ENCODE peak calls at places on chromosomes 13 and 19, in eight cellular contexts. One of them, this sample, is unnamed.

GRCh38 chr13:79423801-79424642 is 18.0 kb upstream of the RBM26 start:
- DNase-seq in stomach: no peak
- DNase-seq in keratinocyte: no peak
- DNase-seq in neural crest cell: no peak
- DNase-seq in tibial nerve: no peak
- DNase-seq in lower leg skin: no peak
- DNase-seq in CD8-positive, alpha-beta T cell: no peak
- DNase-seq in ovary: no peak
- DNase-seq in this sample: no peak

GRCh38 chr19:22052644-22053013 is 345 bp downstream of the ZNF257 start:
- DNase-seq in neural crest cell: no peak
- DNase-seq in stomach: no peak
- DNase-seq in keratinocyte: no peak
- DNase-seq in ovary: no peak
- DNase-seq in CD8-positive, alpha-beta T cell: no peak
- DNase-seq in lower leg skin: no peak
- DNase-seq in tibial nerve: no peak
- DNase-seq in this sample: no peak

GRCh38 chr13:45749026-45749759 is 47.1 kb downstream of the CBY2 start:
- DNase-seq in CD8-positive, alpha-beta T cell: no peak
- DNase-seq in tibial nerve: no peak
- DNase-seq in keratinocyte: no peak
- DNase-seq in stomach: no peak
- DNase-seq in ovary: no peak
- DNase-seq in lower leg skin: no peak
- DNase-seq in neural crest cell: no peak
- DNase-seq in this sample: no peak

GRCh38 chr13:59236309-59236939 is 927.3 kb downstream of the DIAPH3 start:
- DNase-seq in ovary: no peak
- DNase-seq in CD8-positive, alpha-beta T cell: no peak
- DNase-seq in lower leg skin: no peak
- DNase-seq in tibial nerve: no peak
- DNase-seq in keratinocyte: no peak
- DNase-seq in stomach: no peak
- DNase-seq in neural crest cell: no peak
- DNase-seq in this sample: no peak

GRCh38 chr13:100881291-100881864 is 206.8 kb upstream of the TMTC4 start:
- DNase-seq in lower leg skin: no peak
- DNase-seq in tibial nerve: no peak
- DNase-seq in neural crest cell: no peak
- DNase-seq in keratinocyte: no peak
- DNase-seq in ovary: no peak
- DNase-seq in CD8-positive, alpha-beta T cell: no peak
- DNase-seq in stomach: no peak
- DNase-seq in this sample: no peak

GRCh38 chr13:31037351-31037750 is 104.9 kb downstream of the TEX26 start:
- DNase-seq in CD8-positive, alpha-beta T cell: no peak
- DNase-seq in ovary: no peak
- DNase-seq in stomach: no peak
- DNase-seq in neural crest cell: no peak
- DNase-seq in lower leg skin: no peak
- DNase-seq in tibial nerve: no peak
- DNase-seq in keratinocyte: no peak
- DNase-seq in this sample: no peak

GRCh38 chr19:13847033-13847899 is 29.7 kb upstream of the NANOS3 start:
- DNase-seq in lower leg skin: peak
- DNase-seq in keratinocyte: no peak
- DNase-seq in stomach: peak
- DNase-seq in tibial nerve: peak
- DNase-seq in neural crest cell: peak
- DNase-seq in CD8-positive, alpha-beta T cell: peak
- DNase-seq in ovary: peak
- DNase-seq in this sample: peak

GRCh38 chr13:93398167-93398566 is 171.6 kb downstream of the GPC6 start:
- DNase-seq in ovary: no peak
- DNase-seq in tibial nerve: no peak
- DNase-seq in neural crest cell: no peak
- DNase-seq in lower leg skin: no peak
- DNase-seq in CD8-positive, alpha-beta T cell: no peak
- DNase-seq in stomach: no peak
- DNase-seq in keratinocyte: no peak
- DNase-seq in this sample: no peak

GRCh38 chr13:102978168-102978567 is 88.0 kb downstream of the SLC10A2 start:
- DNase-seq in stomach: no peak
- DNase-seq in keratinocyte: no peak
- DNase-seq in ovary: no peak
- DNase-seq in CD8-positive, alpha-beta T cell: no peak
- DNase-seq in neural crest cell: no peak
- DNase-seq in lower leg skin: no peak
- DNase-seq in tibial nerve: no peak
- DNase-seq in this sample: no peak

GRCh38 chr19:44539236-44539819 is 9.9 kb upstream of the CEACAM20 start:
- DNase-seq in CD8-positive, alpha-beta T cell: no peak
- DNase-seq in stomach: no peak
- DNase-seq in tibial nerve: no peak
- DNase-seq in lower leg skin: no peak
- DNase-seq in neural crest cell: no peak
- DNase-seq in ovary: no peak
- DNase-seq in keratinocyte: peak
- DNase-seq in this sample: no peak

GRCh38 chr19:5654931-5655330 is 25.4 kb downstream of the MICOS13 start:
- DNase-seq in ovary: no peak
- DNase-seq in keratinocyte: no peak
- DNase-seq in lower leg skin: no peak
- DNase-seq in neural crest cell: no peak
- DNase-seq in CD8-positive, alpha-beta T cell: no peak
- DNase-seq in tibial nerve: no peak
- DNase-seq in stomach: no peak
- DNase-seq in this sample: no peak

GRCh38 chr13:100361504-100361903 is 227.1 kb downstream of the GGACT start:
- DNase-seq in lower leg skin: no peak
- DNase-seq in ovary: no peak
- DNase-seq in tibial nerve: no peak
- DNase-seq in stomach: no peak
- DNase-seq in CD8-positive, alpha-beta T cell: no peak
- DNase-seq in keratinocyte: no peak
- DNase-seq in neural crest cell: no peak
- DNase-seq in this sample: no peak

GRCh38 chr13:35500071-35500595 is 23.6 kb upstream of the MAB21L1 start:
- DNase-seq in ovary: no peak
- DNase-seq in neural crest cell: no peak
- DNase-seq in stomach: no peak
- DNase-seq in CD8-positive, alpha-beta T cell: no peak
- DNase-seq in lower leg skin: no peak
- DNase-seq in keratinocyte: no peak
- DNase-seq in tibial nerve: no peak
- DNase-seq in this sample: no peak

GRCh38 chr19:33804021-33804799 is 7.5 kb downstream of the KCTD15 start:
- DNase-seq in lower leg skin: no peak
- DNase-seq in neural crest cell: no peak
- DNase-seq in keratinocyte: peak
- DNase-seq in CD8-positive, alpha-beta T cell: no peak
- DNase-seq in ovary: peak
- DNase-seq in tibial nerve: peak
- DNase-seq in stomach: peak
- DNase-seq in this sample: no peak

GRCh38 chr19:10533656-10534386 is 9.9 kb upstream of the ATG4D start:
- DNase-seq in CD8-positive, alpha-beta T cell: no peak
- DNase-seq in stomach: no peak
- DNase-seq in keratinocyte: no peak
- DNase-seq in neural crest cell: no peak
- DNase-seq in lower leg skin: no peak
- DNase-seq in tibial nerve: no peak
- DNase-seq in ovary: no peak
- DNase-seq in this sample: no peak

GRCh38 chr13:27920677-27921420 is 1.0 kb downstream of the PDX1 start:
- DNase-seq in ovary: no peak
- DNase-seq in stomach: no peak
- DNase-seq in tibial nerve: no peak
- DNase-seq in keratinocyte: no peak
- DNase-seq in CD8-positive, alpha-beta T cell: no peak
- DNase-seq in neural crest cell: no peak
- DNase-seq in lower leg skin: no peak
- DNase-seq in this sample: peak

GRCh38 chr13:40777166-40777956 is 6.4 kb upstream of the MRPS31 start:
- DNase-seq in CD8-positive, alpha-beta T cell: no peak
- DNase-seq in ovary: no peak
- DNase-seq in tibial nerve: peak
- DNase-seq in stomach: no peak
- DNase-seq in keratinocyte: no peak
- DNase-seq in lower leg skin: no peak
- DNase-seq in neural crest cell: peak
- DNase-seq in this sample: peak

GRCh38 chr19:35509861-35510625 is 3.4 kb downstream of the DMKN start:
- DNase-seq in stomach: peak
- DNase-seq in neural crest cell: peak
- DNase-seq in keratinocyte: peak
- DNase-seq in tibial nerve: peak
- DNase-seq in ovary: peak
- DNase-seq in lower leg skin: peak
- DNase-seq in CD8-positive, alpha-beta T cell: peak
- DNase-seq in this sample: peak

GRCh38 chr19:8334458-8335342 is 8.4 kb downstream of the KANK3 start:
- DNase-seq in tibial nerve: no peak
- DNase-seq in stomach: peak
- DNase-seq in keratinocyte: no peak
- DNase-seq in CD8-positive, alpha-beta T cell: no peak
- DNase-seq in ovary: peak
- DNase-seq in neural crest cell: peak
- DNase-seq in lower leg skin: no peak
- DNase-seq in this sample: peak

GRCh38 chr13:106919638-106920037 is 351.7 kb upstream of the ARGLU1 start:
- DNase-seq in neural crest cell: peak
- DNase-seq in CD8-positive, alpha-beta T cell: no peak
- DNase-seq in tibial nerve: no peak
- DNase-seq in lower leg skin: no peak
- DNase-seq in ovary: peak
- DNase-seq in keratinocyte: no peak
- DNase-seq in stomach: no peak
- DNase-seq in this sample: peak

GRCh38 chr19:55156202-55157063 is 1.1 kb downstream of the TNNI3 start:
- DNase-seq in lower leg skin: peak
- DNase-seq in CD8-positive, alpha-beta T cell: no peak
- DNase-seq in ovary: no peak
- DNase-seq in neural crest cell: peak
- DNase-seq in stomach: peak
- DNase-seq in tibial nerve: no peak
- DNase-seq in keratinocyte: no peak
- DNase-seq in this sample: peak

DNA sequence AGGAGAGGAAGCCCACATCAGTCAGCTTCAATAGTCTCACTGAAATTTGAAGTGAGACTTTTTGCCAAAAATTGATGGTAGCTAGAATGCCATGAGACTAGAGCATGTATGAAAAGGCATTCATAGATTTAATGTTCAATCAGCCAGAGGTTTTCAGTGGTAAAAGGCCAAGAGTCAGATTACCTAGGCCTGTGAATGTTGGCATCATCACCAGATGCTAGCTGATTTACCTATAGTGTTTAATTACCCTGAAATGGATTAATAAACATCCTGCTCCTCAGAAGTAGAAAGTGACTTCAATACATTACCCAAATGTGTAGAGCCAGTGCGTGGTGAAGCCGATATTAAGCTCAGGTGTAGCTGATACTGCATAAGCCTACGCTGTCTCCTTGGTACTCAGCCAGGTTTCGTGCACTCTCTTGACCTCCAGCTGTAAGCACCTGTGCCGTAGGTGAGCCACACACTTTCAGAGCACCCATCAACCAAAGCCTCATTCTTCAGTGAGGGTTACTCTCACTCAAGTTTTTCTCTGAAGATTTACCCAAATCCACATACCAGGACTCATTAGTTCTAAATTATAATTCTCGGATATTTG is 1140.3 kb upstream of the SLC10A2 start:
- DNase-seq in ovary: no peak
- DNase-seq in neural crest cell: no peak
- DNase-seq in CD8-positive, alpha-beta T cell: no peak
- DNase-seq in lower leg skin: no peak
- DNase-seq in keratinocyte: no peak
- DNase-seq in stomach: no peak
- DNase-seq in tibial nerve: no peak
- DNase-seq in this sample: no peak
- TF ChIP-seq CTCF in ovary: no peak
- TF ChIP-seq CTCF in neural crest cell: no peak
- TF ChIP-seq CTCF in CD8-positive, alpha-beta T cell: no peak
- TF ChIP-seq CTCF in lower leg skin: no peak
- TF ChIP-seq CTCF in keratinocyte: no peak
- TF ChIP-seq CTCF in stomach: no peak
- TF ChIP-seq CTCF in tibial nerve: no peak
- TF ChIP-seq CTCF in this sample: no peak

GRCh38 chr19:970695-971094 is 13.4 kb upstream of the WDR18 start:
- DNase-seq in tibial nerve: no peak
- DNase-seq in keratinocyte: no peak
- DNase-seq in lower leg skin: no peak
- DNase-seq in stomach: no peak
- DNase-seq in neural crest cell: no peak
- DNase-seq in CD8-positive, alpha-beta T cell: no peak
- DNase-seq in ovary: no peak
- DNase-seq in this sample: no peak
- TF ChIP-seq CTCF in tibial nerve: peak
- TF ChIP-seq CTCF in keratinocyte: peak
- TF ChIP-seq CTCF in lower leg skin: no peak
- TF ChIP-seq CTCF in stomach: peak
- TF ChIP-seq CTCF in neural crest cell: peak
- TF ChIP-seq CTCF in CD8-positive, alpha-beta T cell: peak
- TF ChIP-seq CTCF in ovary: no peak
- TF ChIP-seq CTCF in this sample: peak

GRCh38 chr19:19732579-19733501 is at the start of gene ZNF14:
- DNase-seq in lower leg skin: peak
- DNase-seq in neural crest cell: peak
- DNase-seq in ovary: peak
- DNase-seq in tibial nerve: peak
- DNase-seq in keratinocyte: peak
- DNase-seq in stomach: peak
- DNase-seq in CD8-positive, alpha-beta T cell: peak
- DNase-seq in this sample: peak
- TF ChIP-seq CTCF in lower leg skin: no peak
- TF ChIP-seq CTCF in neural crest cell: peak
- TF ChIP-seq CTCF in ovary: no peak
- TF ChIP-seq CTCF in tibial nerve: no peak
- TF ChIP-seq CTCF in keratinocyte: peak
- TF ChIP-seq CTCF in stomach: no peak
- TF ChIP-seq CTCF in CD8-positive, alpha-beta T cell: no peak
- TF ChIP-seq CTCF in this sample: no peak

DNA sequence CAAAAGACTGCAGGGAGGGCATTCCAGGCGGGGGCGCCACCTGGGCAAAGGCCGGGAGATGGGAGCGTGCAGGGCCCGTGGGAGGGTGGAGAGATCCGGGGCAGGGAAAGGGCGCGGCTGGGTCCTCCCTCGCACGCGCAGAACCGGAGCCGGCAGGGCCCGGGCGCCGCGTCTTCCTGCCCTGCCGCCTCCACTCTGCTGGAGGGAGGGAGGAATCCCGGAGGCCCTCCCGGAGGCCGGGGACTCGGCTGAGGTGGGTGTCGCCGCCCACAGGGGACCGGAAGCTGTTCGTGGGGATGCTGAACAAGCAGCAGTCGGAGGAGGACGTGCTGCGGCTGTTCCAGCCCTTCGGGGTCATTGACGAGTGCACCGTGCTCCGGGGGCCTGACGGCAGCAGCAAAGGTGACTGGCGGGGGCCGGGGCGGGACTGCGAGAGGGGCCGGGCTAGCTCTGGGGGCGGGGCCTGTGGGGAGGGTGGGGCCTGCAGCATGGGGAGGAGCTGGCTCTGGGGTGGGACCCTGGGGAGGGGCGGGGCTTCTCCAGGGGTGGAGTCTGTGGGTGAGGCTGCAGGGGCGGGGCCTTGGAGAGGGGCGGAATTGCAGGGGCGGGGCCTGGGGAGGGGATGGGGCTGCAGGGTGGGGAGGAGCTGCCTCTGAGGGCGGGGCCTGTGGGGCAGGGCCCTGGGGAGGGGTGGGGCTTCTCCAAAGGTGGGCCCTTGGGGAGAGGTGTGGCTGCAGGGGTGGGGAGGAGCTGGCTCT is 51.3 kb downstream of the CELF5 start:
- DNase-seq in stomach: peak
- DNase-seq in CD8-positive, alpha-beta T cell: peak
- DNase-seq in lower leg skin: peak
- DNase-seq in tibial nerve: peak
- DNase-seq in keratinocyte: peak
- DNase-seq in neural crest cell: peak
- DNase-seq in ovary: peak
- DNase-seq in this sample: peak
- TF ChIP-seq CTCF in stomach: no peak
- TF ChIP-seq CTCF in CD8-positive, alpha-beta T cell: peak
- TF ChIP-seq CTCF in lower leg skin: no peak
- TF ChIP-seq CTCF in tibial nerve: no peak
- TF ChIP-seq CTCF in keratinocyte: no peak
- TF ChIP-seq CTCF in neural crest cell: peak
- TF ChIP-seq CTCF in ovary: no peak
- TF ChIP-seq CTCF in this sample: peak